ENCODE peak calls at places on chromosomes 12 and 14, in seven cellular contexts. T is bronchial epithelial cell, A is IMR-90, D is dorsolateral prefrontal cortex, O is NT2/D1, J is aorta, I is A549. Z is an unnamed sample.

GRCh38 chr14:68363841-68364711 is 428.8 kb downstream of the ZFP36L1 start:
- DNase-seq in T (no peak), A (peak), D (no peak), O (peak), J (peak), I (peak), Z (peak)

GRCh38 chr12:3772380-3772779 is 19.5 kb upstream of the CRACR2A start:
- DNase-seq in T (peak), A (no peak), D (no peak), O (no peak), J (no peak), I (no peak), Z (no peak)

GRCh38 chr12:114221976-114222630 is 183.8 kb downstream of the TBX5 start:
- DNase-seq in T (no peak), A (no peak), D (no peak), O (no peak), J (no peak), I (no peak), Z (no peak)

GRCh38 chr12:25054783-25055144 is 105.9 kb upstream of the BCAT1 start:
- DNase-seq in T (peak), A (peak), D (no peak), O (no peak), J (no peak), I (no peak), Z (no peak)

GRCh38 chr12:80445083-80445482 is 1.0 kb downstream of the PTPRQ start:
- DNase-seq in T (no peak), A (peak), D (no peak), O (no peak), J (no peak), I (no peak), Z (no peak)

GRCh38 chr12:96047621-96048211 is 12.3 kb upstream of the LTA4H start:
- DNase-seq in T (peak), A (peak), D (no peak), O (no peak), J (no peak), I (peak), Z (peak)

GRCh38 chr14:68970096-68970612 is 8.9 kb downstream of the ACTN1 start:
- DNase-seq in T (no peak), A (no peak), D (no peak), O (no peak), J (peak), I (no peak), Z (no peak)

GRCh38 chr14:44279357-44279756 is 227.7 kb downstream of the FSCB start:
- DNase-seq in T (no peak), A (no peak), D (no peak), O (no peak), J (no peak), I (no peak), Z (no peak)

GRCh38 chr14:23562822-23563472 is 4.6 kb downstream of the AP1G2 start:
- DNase-seq in T (peak), A (peak), D (peak), O (no peak), J (no peak), I (peak), Z (no peak)

GRCh38 chr12:63915105-63915830 is 70.8 kb downstream of the SRGAP1 start:
- DNase-seq in T (peak), A (peak), D (no peak), O (no peak), J (no peak), I (peak), Z (no peak)

GRCh38 chr14:22994762-22995275 is 12.5 kb upstream of the AJUBA start:
- DNase-seq in T (peak), A (peak), D (no peak), O (no peak), J (no peak), I (peak), Z (peak)

GRCh38 chr12:130424858-130425697 is 87.4 kb downstream of the PIWIL1 start:
- DNase-seq in T (no peak), A (no peak), D (no peak), O (no peak), J (no peak), I (no peak), Z (no peak)

GRCh38 chr14:20607617-20608016 is 16.4 kb upstream of the RNASE12 start:
- DNase-seq in T (no peak), A (no peak), D (no peak), O (no peak), J (no peak), I (no peak), Z (no peak)

GRCh38 chr12:42617622-42618021 is 28.1 kb upstream of the PRICKLE1 start:
- DNase-seq in T (no peak), A (peak), D (no peak), O (no peak), J (no peak), I (no peak), Z (no peak)

GRCh38 chr12:131441638-131442336 is 269.1 kb upstream of the SFSWAP start:
- DNase-seq in T (no peak), A (no peak), D (no peak), O (no peak), J (no peak), I (no peak), Z (no peak)

GRCh38 chr12:106065506-106065905 is 73.2 kb downstream of the NUAK1 start:
- DNase-seq in T (no peak), A (no peak), D (no peak), O (no peak), J (no peak), I (no peak), Z (no peak)

GRCh38 chr12:91333966-91334365 is 151.3 kb upstream of the DCN start:
- DNase-seq in T (no peak), A (no peak), D (no peak), O (no peak), J (no peak), I (no peak), Z (no peak)

GRCh38 chr14:84202486-84202885 is 1327.5 kb upstream of the FLRT2 start:
- DNase-seq in T (no peak), A (no peak), D (no peak), O (no peak), J (no peak), I (no peak), Z (no peak)

GRCh38 chr14:104403421-104404220 is 175.9 kb upstream of the C14orf180 start:
- DNase-seq in T (no peak), A (no peak), D (no peak), O (no peak), J (no peak), I (no peak), Z (no peak)

GRCh38 chr12:130401703-130402102 is 64.0 kb downstream of the PIWIL1 start:
- DNase-seq in T (no peak), A (no peak), D (no peak), O (peak), J (no peak), I (peak), Z (no peak)

GRCh38 chr12:90085491-90086274 is 377.0 kb upstream of the ATP2B1 start:
- DNase-seq in T (peak), A (peak), D (no peak), O (no peak), J (no peak), I (no peak), Z (no peak)

GRCh38 chr14:104319489-104320241 is 181.3 kb downstream of the KIF26A start:
- DNase-seq in T (no peak), A (no peak), D (peak), O (no peak), J (no peak), I (no peak), Z (no peak)

GRCh38 chr12:7045913-7046312 is 14.6 kb upstream of the C1S start:
- DNase-seq in T (no peak), A (no peak), D (no peak), O (no peak), J (no peak), I (no peak), Z (no peak)

GRCh38 chr14:79057333-79057732 is 887.2 kb downstream of the NRXN3 start:
- DNase-seq in T (no peak), A (peak), D (no peak), O (no peak), J (no peak), I (no peak), Z (no peak)

GRCh38 chr14:54589843-54590242 is 22.9 kb downstream of the SAMD4A start:
- DNase-seq in T (no peak), A (no peak), D (no peak), O (no peak), J (no peak), I (no peak), Z (no peak)

GRCh38 chr12:42128888-42129287 is 15.8 kb downstream of the GXYLT1 start:
- DNase-seq in T (no peak), A (no peak), D (no peak), O (no peak), J (no peak), I (no peak), Z (no peak)

GRCh38 chr14:81219210-81219820 is 1.4 kb downstream of the GTF2A1 start:
- DNase-seq in T (peak), A (peak), D (peak), O (peak), J (peak), I (peak), Z (peak)

GRCh38 chr12:65282840-65283239 is 4.4 kb downstream of the MSRB3 start:
- DNase-seq in T (no peak), A (no peak), D (no peak), O (no peak), J (no peak), I (no peak), Z (no peak)

GRCh38 chr12:98595152-98595988 is 1.9 kb downstream of the SLC25A3 start:
- DNase-seq in T (peak), A (peak), D (no peak), O (no peak), J (no peak), I (no peak), Z (no peak)

GRCh38 chr12:16563519-16563918 is 42.4 kb downstream of the LMO3 start:
- DNase-seq in T (peak), A (no peak), D (no peak), O (no peak), J (no peak), I (no peak), Z (no peak)
- H3K4me3 ChIP-seq in T (no peak), A (no peak), D (no peak), O (no peak), J (no peak), I (no peak), Z (no peak)

GRCh38 chr12:53603196-53603595 is 23.0 kb downstream of the ATF7 start:
- DNase-seq in T (no peak), A (no peak), D (no peak), O (no peak), J (no peak), I (no peak), Z (no peak)

GRCh38 chr12:53599579-53599978 is 26.6 kb downstream of the ATF7 start:
- DNase-seq in T (no peak), A (no peak), D (no peak), O (no peak), J (no peak), I (no peak), Z (no peak)

GRCh38 chr12:53602176-53602942 is 23.8 kb downstream of the ATF7 start:
- DNase-seq in T (no peak), A (no peak), D (no peak), O (no peak), J (no peak), I (no peak), Z (no peak)

GRCh38 chr12:53600490-53601295 is 25.5 kb downstream of the ATF7 start:
- DNase-seq in T (no peak), A (no peak), D (no peak), O (no peak), J (peak), I (no peak), Z (no peak)

DNA sequence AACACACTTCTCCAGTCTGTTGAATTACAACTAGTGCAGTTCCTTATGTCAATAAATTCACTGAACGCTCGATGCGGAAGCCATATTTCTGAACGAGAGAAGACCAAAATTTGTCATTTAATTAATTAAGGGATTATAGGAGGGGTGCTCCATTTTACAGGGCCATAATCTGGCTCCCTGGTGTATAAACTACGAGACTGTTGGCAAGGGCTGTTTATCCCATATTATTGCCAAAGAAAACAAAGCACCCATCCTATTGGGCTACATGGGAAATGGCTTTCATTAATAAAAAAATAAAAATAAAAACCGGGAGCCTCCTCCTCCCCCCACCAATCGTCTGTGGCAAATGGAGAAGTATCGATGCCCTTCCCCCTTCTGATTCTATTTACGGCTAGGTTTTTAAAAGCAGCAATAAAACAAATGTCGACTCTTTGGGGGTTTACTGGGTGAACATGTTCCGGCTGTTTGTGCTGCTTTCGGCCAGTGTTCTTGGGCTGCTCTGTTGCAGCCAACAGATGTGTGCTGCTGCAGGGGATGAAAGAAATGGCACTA is 24.8 kb downstream of the ATF7 start:
- DNase-seq in T (no peak), A (no peak), D (no peak), O (no peak), J (no peak), I (no peak), Z (no peak)
- H3K4me3 ChIP-seq in T (no peak), A (no peak), D (peak), O (no peak), J (peak), I (no peak), Z (no peak)

GRCh38 chr14:39265032-39265431 is 31.3 kb downstream of the MIA2 start:
- DNase-seq in T (peak), A (peak), D (no peak), O (no peak), J (no peak), I (peak), Z (no peak)
- H3K4me3 ChIP-seq in T (peak), A (no peak), D (no peak), O (no peak), J (peak), I (peak), Z (no peak)

GRCh38 chr12:92365333-92365732 is 219.7 kb upstream of the BTG1 start:
- DNase-seq in T (no peak), A (no peak), D (no peak), O (no peak), J (no peak), I (no peak), Z (no peak)

GRCh38 chr12:92362785-92363184 is 217.1 kb upstream of the BTG1 start:
- DNase-seq in T (no peak), A (no peak), D (no peak), O (no peak), J (no peak), I (no peak), Z (no peak)

GRCh38 chr12:92362109-92362508 is 216.5 kb upstream of the BTG1 start:
- DNase-seq in T (no peak), A (no peak), D (no peak), O (no peak), J (no peak), I (no peak), Z (no peak)

GRCh38 chr12:92365836-92366235 is 220.2 kb upstream of the BTG1 start:
- DNase-seq in T (no peak), A (no peak), D (no peak), O (no peak), J (no peak), I (no peak), Z (no peak)

GRCh38 chr12:92363295-92364146 is 217.9 kb upstream of the BTG1 start:
- DNase-seq in T (no peak), A (peak), D (peak), O (no peak), J (no peak), I (no peak), Z (no peak)
- H3K4me3 ChIP-seq in T (no peak), A (no peak), D (no peak), O (no peak), J (no peak), I (no peak), Z (no peak)

DNA sequence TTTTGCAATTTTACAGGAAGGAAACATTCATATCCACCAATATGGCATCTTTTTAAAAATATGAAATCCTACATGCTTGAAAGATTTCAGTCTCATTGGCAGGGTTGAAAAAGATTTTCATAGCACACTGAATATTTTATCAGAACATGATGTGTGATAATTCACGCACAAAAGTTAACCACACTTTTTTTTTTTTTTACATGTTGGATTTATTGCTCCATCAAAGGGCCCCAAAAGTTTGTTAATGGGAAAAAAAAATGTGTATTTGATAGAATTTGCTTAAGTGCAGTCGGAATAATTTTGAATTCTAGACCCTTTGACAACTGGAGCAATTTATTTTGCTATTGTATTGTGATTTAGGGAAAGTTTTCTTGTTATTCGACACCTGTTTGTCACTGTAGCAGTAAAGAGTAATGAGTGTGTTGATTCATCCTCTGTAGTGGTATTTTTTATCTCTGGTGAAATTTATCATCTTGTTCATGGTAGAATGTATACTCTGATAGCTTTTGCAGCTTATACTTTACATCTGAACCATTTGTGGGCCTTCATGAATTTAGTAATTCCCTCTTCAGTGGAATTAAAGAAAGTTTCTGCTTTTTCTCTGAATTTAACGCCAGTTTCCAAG is 1.1 kb downstream of the EML1 start:
- DNase-seq in T (no peak), A (no peak), D (no peak), O (no peak), J (no peak), I (no peak), Z (no peak)
- H3K4me3 ChIP-seq in T (peak), A (peak), D (peak), O (peak), J (peak), I (peak), Z (no peak)

DNA sequence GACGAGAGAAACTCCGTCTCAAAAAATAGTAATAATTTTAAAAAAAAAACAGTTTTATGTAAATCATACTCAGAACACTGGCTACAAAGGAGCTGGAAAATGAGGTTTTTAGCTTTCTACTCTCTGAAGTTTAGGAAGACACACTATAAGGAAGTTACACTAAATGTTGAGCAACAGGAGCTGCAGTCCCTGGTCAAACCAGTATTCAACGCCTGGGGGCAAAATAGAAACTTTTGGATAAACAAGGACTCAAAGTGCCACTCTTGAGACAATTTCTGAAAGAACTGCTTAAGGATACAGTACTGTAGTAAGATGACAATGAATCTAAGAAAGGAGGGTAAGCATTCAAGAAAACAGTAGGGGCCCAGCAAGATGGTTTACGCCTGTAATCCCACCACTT is 29.3 kb downstream of the ACTR6 start:
- DNase-seq in T (peak), A (no peak), D (no peak), O (no peak), J (no peak), I (no peak), Z (peak)
- H3K4me3 ChIP-seq in T (no peak), A (no peak), D (no peak), O (no peak), J (no peak), I (no peak), Z (no peak)

DNA sequence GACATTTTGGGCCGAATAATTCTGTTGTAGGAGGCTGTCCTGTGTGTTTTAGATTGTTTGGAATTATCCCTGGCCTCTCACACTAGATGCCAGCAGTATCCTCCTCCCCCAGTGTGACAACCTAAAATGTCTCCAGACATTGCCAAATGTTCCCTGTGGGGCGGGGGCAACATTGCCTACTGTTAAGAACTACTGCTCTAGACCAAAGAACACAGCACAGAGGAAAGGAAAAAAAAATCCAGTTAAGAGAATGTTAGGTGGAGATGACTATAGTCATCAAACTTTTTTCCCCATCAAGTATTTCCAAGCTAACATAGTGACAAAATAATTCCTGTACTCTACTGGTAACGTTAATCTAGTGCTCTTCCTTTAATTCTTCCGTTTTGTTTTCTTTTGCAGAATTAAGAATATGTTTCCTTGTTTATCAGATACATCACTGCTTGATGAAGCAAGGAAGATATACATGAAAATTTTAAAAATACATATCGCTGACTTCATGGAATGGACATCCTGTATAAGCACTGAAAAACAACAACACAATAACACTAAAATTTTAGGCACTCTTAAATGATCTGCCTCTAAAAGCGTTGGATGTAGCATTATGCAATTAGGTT is 3.6 kb downstream of the CDKN1B start:
- DNase-seq in T (no peak), A (no peak), D (no peak), O (no peak), J (no peak), I (peak), Z (no peak)
- H3K4me3 ChIP-seq in T (peak), A (peak), D (no peak), O (no peak), J (no peak), I (peak), Z (no peak)

Z was measured in HL-60.